ENCODE peak calls at places on chromosomes 1 and 21, in eight cellular contexts. C is kidney glomerular epithelial cell, P is Caki2, X is progenitor cell of endocrine pancreas, H is mesendoderm, W is hypothalamus, G is fibroblast of pulmonary artery, Q is neuronal stem cell. E is an unnamed sample.

GRCh38 chr21:45513741-45514310 is 28.4 kb downstream of the SLC19A1 start:
- DNase-seq in P (no peak), W (no peak), H (no peak), Q (no peak), X (no peak), C (no peak), G (no peak), E (no peak)

GRCh38 chr1:237756304-237756967 is 134.3 kb downstream of the ZP4 start:
- DNase-seq in H (no peak), C (no peak), W (no peak), Q (no peak), X (no peak), G (no peak), P (no peak), E (no peak)

GRCh38 chr1:35326228-35326627 is 57.7 kb downstream of the ZMYM4 start:
- DNase-seq in W (no peak), P (no peak), X (no peak), H (no peak), Q (no peak), C (no peak), G (no peak), E (no peak)

GRCh38 chr1:226874579-226875425 is 4.4 kb downstream of the PSEN2 start:
- DNase-seq in H (no peak), P (no peak), W (no peak), G (no peak), C (no peak), Q (no peak), X (no peak), E (no peak)

GRCh38 chr1:16151200-16151708 is 4.6 kb downstream of the EPHA2 start:
- DNase-seq in Q (no peak), X (no peak), G (no peak), W (no peak), P (no peak), H (no peak), C (no peak), E (no peak)

GRCh38 chr1:110672753-110673108 is 2.0 kb downstream of the KCNA3 start:
- DNase-seq in W (no peak), G (no peak), C (no peak), H (no peak), Q (no peak), X (no peak), P (no peak), E (no peak)

GRCh38 chr1:160271025-160271424 is 8.7 kb upstream of the DCAF8 start:
- DNase-seq in C (no peak), P (no peak), W (no peak), X (no peak), Q (no peak), H (no peak), G (no peak), E (no peak)

GRCh38 chr1:175218786-175219447 is 26.3 kb upstream of the KIAA0040 start:
- DNase-seq in H (no peak), Q (no peak), G (no peak), X (no peak), C (no peak), W (no peak), P (no peak), E (no peak)

GRCh38 chr1:19706136-19706535 is 41.5 kb downstream of the HTR6 start:
- DNase-seq in C (no peak), P (no peak), W (no peak), Q (no peak), H (no peak), G (no peak), X (no peak), E (no peak)

GRCh38 chr1:55600243-55600642 is 385.1 kb upstream of the USP24 start:
- DNase-seq in P (no peak), H (no peak), W (no peak), X (no peak), G (no peak), Q (no peak), C (no peak), E (no peak)

GRCh38 chr21:37936010-37936785 is 19.9 kb upstream of the KCNJ6 start:
- DNase-seq in C (peak; percentile 75), P (peak; percentile 84), H (no peak), Q (no peak), X (no peak), G (no peak), W (no peak), E (no peak)

GRCh38 chr1:208988811-208989222 is 594.7 kb upstream of the CAMK1G start:
- DNase-seq in C (peak; percentile 79), X (no peak), G (peak; percentile 78), H (no peak), Q (no peak), P (peak; percentile 5), W (no peak), E (peak; percentile 59)

GRCh38 chr1:93827128-93827527 is 51.9 kb downstream of the DNTTIP2 start:
- DNase-seq in W (no peak), Q (no peak), C (no peak), G (no peak), P (no peak), H (no peak), X (no peak), E (no peak)

GRCh38 chr21:34018910-34019309 is 54.5 kb upstream of the MRPS6 start:
- DNase-seq in Q (no peak), X (no peak), P (no peak), C (no peak), W (no peak), G (no peak), H (no peak), E (no peak)

GRCh38 chr1:210438928-210439841 is 110.5 kb downstream of the HHAT start:
- DNase-seq in W (no peak), H (peak; percentile 92), P (peak; percentile 93), Q (no peak), G (peak; percentile 29), C (peak; percentile 100), X (no peak), E (no peak)

GRCh38 chr1:36573445-36573844 is 90.7 kb upstream of the CSF3R start:
- DNase-seq in Q (no peak), P (no peak), W (no peak), H (no peak), X (no peak), G (no peak), C (no peak), E (no peak)

GRCh38 chr1:111503585-111504060 is at the start of the genes ADORA3 and TMIGD3:
- DNase-seq in Q (no peak), P (no peak), X (no peak), G (no peak), C (no peak), H (no peak), W (no peak), E (no peak)

E was measured in NCI-H226.